ENCODE peak calls at places on chromosomes 13 and 19, in seven cellular contexts. X is AG10803; I is thoracic aorta; P is epithelial cell of esophagus; B is activated CD4-positive, alpha-beta memory T cell treated with anti-CD3 and anti-CD28 coated beads, Interleukin-2, amount 10 ng/mL, durations not matched to agents 7 days and 5 days; K is lung microvascular endothelial cell; C is endodermal cell. D is an unnamed sample.

GRCh38 chr13:110509971-110510786 is 51.3 kb downstream of the RAB20 start:
- DNase-seq in X (peak), I (no peak), P (no peak), B (no peak), K (no peak), C (no peak), D (no peak)

GRCh38 chr19:49231804-49232203 is 74.2 kb downstream of the TRPM4 start:
- DNase-seq in X (no peak), I (no peak), P (no peak), B (no peak), K (no peak), C (no peak), D (peak)

GRCh38 chr13:44078806-44079378 is 199.2 kb downstream of the LACC1 start:
- DNase-seq in X (no peak), I (no peak), P (no peak), B (no peak), K (no peak), C (no peak), D (no peak)

GRCh38 chr19:47369923-47370625 is 21.0 kb downstream of the DHX34 start:
- DNase-seq in X (peak), I (no peak), P (peak), B (no peak), K (no peak), C (no peak), D (no peak)

GRCh38 chr13:110436276-110436675 is 125.2 kb downstream of the RAB20 start:
- DNase-seq in X (no peak), I (no peak), P (no peak), B (no peak), K (no peak), C (no peak), D (no peak)

GRCh38 chr19:3056454-3057016 is 5.8 kb downstream of the TLE5 start:
- DNase-seq in X (no peak), I (no peak), P (peak), B (no peak), K (no peak), C (peak), D (no peak)

GRCh38 chr13:46473806-46474205 is 79.2 kb upstream of the LRCH1 start:
- DNase-seq in X (no peak), I (no peak), P (no peak), B (no peak), K (no peak), C (peak), D (no peak)

GRCh38 chr13:61413572-61413971 is 2.1 kb downstream of the PCDH20 start:
- DNase-seq in X (no peak), I (no peak), P (no peak), B (no peak), K (no peak), C (peak), D (no peak)

GRCh38 chr13:62375653-62376052 is 960.0 kb upstream of the PCDH20 start:
- DNase-seq in X (no peak), I (no peak), P (peak), B (no peak), K (no peak), C (no peak), D (no peak)

GRCh38 chr19:940591-941291 is 14.9 kb downstream of the ARID3A start:
- DNase-seq in X (no peak), I (peak), P (peak), B (peak), K (peak), C (no peak), D (peak)

GRCh38 chr19:45076851-45077730 is 813 bp upstream of the ZNF296 start:
- DNase-seq in X (no peak), I (no peak), P (no peak), B (no peak), K (no peak), C (no peak), D (no peak)

GRCh38 chr13:47603365-47603764 is 397.7 kb downstream of the SUCLA2 start:
- DNase-seq in X (no peak), I (no peak), P (no peak), B (no peak), K (no peak), C (no peak), D (no peak)

GRCh38 chr13:33367931-33368330 is 82.4 kb upstream of the STARD13 start:
- DNase-seq in X (no peak), I (no peak), P (no peak), B (no peak), K (no peak), C (no peak), D (no peak)

GRCh38 chr13:39417131-39417530 is 185.9 kb downstream of the LHFPL6 start:
- DNase-seq in X (no peak), I (no peak), P (no peak), B (no peak), K (no peak), C (peak), D (no peak)

GRCh38 chr13:46354143-46355087 is 32.6 kb downstream of the RUBCNL start:
- DNase-seq in X (peak), I (no peak), P (peak), B (peak), K (peak), C (no peak), D (peak)

GRCh38 chr13:45328661-45329105 is 12.3 kb downstream of the TPT1 start:
- DNase-seq in X (peak), I (no peak), P (no peak), B (no peak), K (peak), C (no peak), D (no peak)

GRCh38 chr19:33395561-33396550 is 22.3 kb downstream of the CEBPG start:
- DNase-seq in X (peak), I (no peak), P (no peak), B (no peak), K (no peak), C (no peak), D (no peak)

GRCh38 chr13:99086149-99086868 is 108.4 kb upstream of the DOCK9 start:
- DNase-seq in X (peak), I (no peak), P (peak), B (peak), K (peak), C (peak), D (peak)

GRCh38 chr13:23959231-23959862 is 62.0 kb upstream of the C1QTNF9B start:
- DNase-seq in X (peak), I (no peak), P (no peak), B (no peak), K (no peak), C (no peak), D (no peak)

GRCh38 chr19:15213715-15214381 is 13.1 kb upstream of the NOTCH3 start:
- DNase-seq in X (peak), I (peak), P (no peak), B (no peak), K (no peak), C (no peak), D (no peak)